ENCODE peak calls at places on chromosomes 6 and 20, in nine cellular contexts. Y, U, W, D, S, T, K, P and Q are unnamed samples.

GRCh38 chr20:18857640-18858039 is 44.1 kb downstream of the SCP2D1 start:
- DNase-seq in K (no peak), D (no peak), Y (no peak), W (no peak), U (no peak), P (peak; percentile 23), T (no peak), S (no peak), Q (no peak)

GRCh38 chr20:46112430-46113020 is 5.6 kb upstream of the CD40 start:
- DNase-seq in S (no peak), U (no peak), T (peak; percentile 27), W (no peak), K (no peak), D (no peak), Y (no peak), P (no peak), Q (no peak)

GRCh38 chr6:51265426-51265825 is 446.8 kb downstream of the TFAP2B start:
- DNase-seq in W (no peak), U (no peak), T (no peak), D (no peak), K (no peak), Y (no peak), S (no peak), P (no peak), Q (no peak)

GRCh38 chr6:116409756-116410155 is 39.0 kb downstream of the DSE start:
- DNase-seq in D (no peak), W (no peak), P (no peak), S (no peak), Y (no peak), T (no peak), K (no peak), U (no peak), Q (no peak)

GRCh38 chr20:56788671-56789610 is 159.8 kb downstream of the TFAP2C start:
- DNase-seq in P (peak; percentile 51), T (no peak), W (no peak), S (peak; percentile 82), K (no peak), Y (no peak), D (no peak), U (peak; percentile 54), Q (no peak)

GRCh38 chr6:75747371-75747984 is 1.6 kb upstream of the MYO6 start:
- DNase-seq in Y (no peak), P (no peak), D (no peak), W (no peak), S (no peak), T (no peak), K (no peak), U (no peak), Q (no peak)

GRCh38 chr20:25398363-25399037 is 7.9 kb upstream of the ABHD12 start:
- DNase-seq in Y (no peak), K (no peak), T (no peak), D (no peak), P (no peak), U (no peak), W (no peak), S (peak; percentile 34), Q (no peak)

GRCh38 chr20:7841967-7842301 is 98.3 kb downstream of the HAO1 start:
- DNase-seq in W (peak; percentile 99), S (peak; percentile 28), T (no peak), U (peak; percentile 96), Y (peak; percentile 49), K (no peak), P (peak; percentile 95), D (peak; percentile 85), Q (peak; percentile 90)

GRCh38 chr6:107098436-107099307 is 16.6 kb downstream of the BEND3 start:
- DNase-seq in W (no peak), P (no peak), U (no peak), T (no peak), S (no peak), Y (no peak), D (no peak), K (no peak), Q (no peak)

GRCh38 chr20:54194724-54195438 is 13.0 kb upstream of the PFDN4 start:
- DNase-seq in W (no peak), U (no peak), S (no peak), P (peak; percentile 10), T (no peak), Y (no peak), D (no peak), K (no peak), Q (no peak)

GRCh38 chr6:130965657-130966056 is 97.4 kb downstream of the EPB41L2 start:
- DNase-seq in S (peak; percentile 54), T (no peak), P (no peak), Y (no peak), U (peak; percentile 76), W (no peak), K (no peak), D (peak; percentile 73), Q (no peak)

GRCh38 chr6:125597411-125598253 is 151.8 kb upstream of the HEY2 start:
- DNase-seq in W (no peak), U (peak; percentile 11), P (no peak), K (no peak), T (no peak), S (no peak), D (no peak), Y (no peak), Q (no peak)

GRCh38 chr6:7261030-7261841 is 51.8 kb downstream of the SSR1 start:
- DNase-seq in Y (peak; percentile 71), S (peak; percentile 85), U (peak; percentile 85), W (peak; percentile 60), T (peak; percentile 92), K (peak; percentile 86), P (peak; percentile 86), D (peak; percentile 82), Q (peak; percentile 49)

GRCh38 chr6:7262746-7263335 is 50.2 kb downstream of the SSR1 start:
- DNase-seq in W (no peak), U (no peak), Y (no peak), P (no peak), D (no peak), S (no peak), T (no peak), K (no peak), Q (no peak)

GRCh38 chr6:7262037-7262461 is 51.0 kb downstream of the SSR1 start:
- DNase-seq in T (peak; percentile 56), Y (no peak), U (no peak), W (no peak), S (no peak), P (no peak), K (peak; percentile 64), D (no peak), Q (no peak)

GRCh38 chr6:7258231-7258763 is 54.7 kb downstream of the SSR1 start:
- DNase-seq in Y (no peak), P (no peak), W (no peak), S (no peak), K (no peak), U (no peak), T (no peak), D (no peak), Q (no peak)

DNA sequence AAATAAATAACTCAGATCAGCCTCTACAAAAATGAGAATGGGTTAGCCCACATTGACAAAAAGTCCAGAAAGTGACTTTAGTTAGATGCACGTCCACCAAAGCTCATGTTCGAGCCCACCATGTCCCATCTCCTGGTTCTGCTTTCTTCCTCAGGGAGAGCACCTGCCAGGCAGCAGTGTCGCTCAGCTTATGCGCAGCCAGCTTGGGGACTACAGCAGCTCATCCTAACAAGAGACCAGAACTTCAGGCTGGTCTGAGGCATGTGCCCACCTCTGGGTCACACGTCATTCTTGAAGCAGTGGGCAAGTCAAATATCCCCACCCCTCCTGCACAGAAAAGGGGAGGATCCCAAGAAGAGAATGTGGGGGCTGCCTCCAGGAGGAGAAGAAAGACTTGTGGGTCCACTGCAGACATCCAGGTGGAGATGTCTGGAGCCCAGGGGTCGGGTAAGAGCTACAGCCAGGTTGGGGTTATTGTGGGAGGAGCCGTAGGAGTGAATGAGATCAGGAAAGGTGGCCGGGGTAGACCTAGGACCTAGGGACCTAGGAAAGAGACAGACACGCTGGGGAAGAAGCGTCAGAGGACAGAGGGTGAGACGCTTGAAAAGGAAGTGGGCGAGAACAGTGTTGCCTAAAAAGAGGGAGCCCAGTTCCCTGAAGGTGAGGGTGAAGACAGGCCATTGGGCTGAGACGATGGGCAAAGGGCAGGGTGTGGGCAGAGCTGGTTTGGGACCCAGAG is 52.5 kb downstream of the SSR1 start:
- DNase-seq in P (no peak), W (no peak), Y (no peak), D (no peak), S (no peak), K (no peak), U (no peak), T (no peak), Q (no peak)
- H3K4me3 ChIP-seq in P (peak overlapping the region; percentile 50), W (peak overlapping the region; percentile 82), Y (peak overlapping the region; percentile 49), D (peak overlapping the region; percentile 69), S (peak overlapping the region; percentile 45), K (peak overlapping the region; percentile 39), U (peak overlapping the region; percentile 75), T (peak overlapping the region; percentile 49), Q (peak overlapping the region; percentile 62)

GRCh38 chr20:49169547-49169946 is 18.6 kb downstream of the STAU1 start:
- DNase-seq in Y (no peak), U (no peak), S (no peak), K (no peak), P (no peak), T (no peak), W (no peak), D (no peak), Q (no peak)

GRCh38 chr20:49165611-49166010 is 22.5 kb downstream of the STAU1 start:
- DNase-seq in P (no peak), T (no peak), D (no peak), W (no peak), U (no peak), S (no peak), K (no peak), Y (no peak), Q (no peak)

GRCh38 chr20:49163696-49164095 is 24.4 kb downstream of the STAU1 start:
- DNase-seq in D (no peak), T (no peak), P (no peak), Y (no peak), S (no peak), U (no peak), W (no peak), K (no peak), Q (no peak)

GRCh38 chr20:49167811-49168507 is 20.2 kb downstream of the STAU1 start:
- DNase-seq in Y (no peak), D (peak; percentile 71), T (no peak), U (peak; percentile 54), P (no peak), S (no peak), W (no peak), K (no peak), Q (no peak)

GRCh38 chr20:49166534-49167449 is 21.3 kb downstream of the STAU1 start:
- DNase-seq in U (no peak), S (no peak), P (no peak), T (no peak), W (no peak), Y (no peak), D (no peak), K (no peak), Q (no peak)
- H3K4me3 ChIP-seq in U (no peak overlapping the region), S (no peak overlapping the region), P (no peak overlapping the region), T (no peak overlapping the region), W (no peak overlapping the region), Y (no peak overlapping the region), D (no peak overlapping the region), K (no peak overlapping the region), Q (no peak overlapping the region)

GRCh38 chr6:36603222-36604089 is 9.3 kb downstream of the SRSF3 start:
- DNase-seq in U (no peak), D (no peak), K (no peak), Y (no peak), W (no peak), S (no peak), P (no peak), T (no peak), Q (no peak)
- H3K4me3 ChIP-seq in U (no peak overlapping the region), D (no peak overlapping the region), K (no peak overlapping the region), Y (no peak overlapping the region), W (no peak overlapping the region), S (no peak overlapping the region), P (no peak overlapping the region), T (no peak overlapping the region), Q (no peak overlapping the region)

GRCh38 chr20:64254571-64255360 is 782 bp upstream of the PCMTD2 start:
- DNase-seq in W (no peak), P (no peak), S (no peak), T (no peak), U (no peak), D (no peak), K (no peak), Y (no peak), Q (no peak)
- H3K4me3 ChIP-seq in W (peak overlapping the region; percentile 49), P (peak overlapping the region; percentile 97), S (peak overlapping the region; percentile 51), T (peak overlapping the region; percentile 80), U (peak overlapping the region; percentile 53), D (peak overlapping the region; percentile 52), K (peak overlapping the region; percentile 67), Y (peak overlapping the region; percentile 67), Q (peak overlapping the region; percentile 70)